ENCODE peak calls at places on chromosome 1, in eight cellular contexts. One of them, this sample, is unnamed.

GRCh38 chr1:54407957-54408700 is 1.9 kb upstream of the SSBP3 start:
- DNase-seq in PC-9: peak
- DNase-seq in left ventricle myocardium inferior: no peak
- DNase-seq in WTC11: no peak
- DNase-seq in IMR-90: peak
- DNase-seq in CD4-positive, alpha-beta T cell: no peak
- DNase-seq in suprapubic skin: no peak
- DNase-seq in BJ: peak
- DNase-seq in this sample: no peak

GRCh38 chr1:216210081-216210480 is 213.2 kb downstream of the USH2A start:
- DNase-seq in PC-9: no peak
- DNase-seq in IMR-90: peak
- DNase-seq in BJ: peak
- DNase-seq in WTC11: no peak
- DNase-seq in left ventricle myocardium inferior: no peak
- DNase-seq in suprapubic skin: no peak
- DNase-seq in CD4-positive, alpha-beta T cell: no peak
- DNase-seq in this sample: no peak

GRCh38 chr1:40745180-40745579 is 38.4 kb upstream of the KCNQ4 start:
- DNase-seq in WTC11: no peak
- DNase-seq in suprapubic skin: no peak
- DNase-seq in PC-9: no peak
- DNase-seq in BJ: peak
- DNase-seq in left ventricle myocardium inferior: no peak
- DNase-seq in CD4-positive, alpha-beta T cell: no peak
- DNase-seq in IMR-90: peak
- DNase-seq in this sample: no peak

GRCh38 chr1:230031131-230031530 is 35.9 kb upstream of the GALNT2 start:
- DNase-seq in BJ: no peak
- DNase-seq in suprapubic skin: no peak
- DNase-seq in CD4-positive, alpha-beta T cell: no peak
- DNase-seq in left ventricle myocardium inferior: no peak
- DNase-seq in WTC11: no peak
- DNase-seq in PC-9: peak
- DNase-seq in IMR-90: no peak
- DNase-seq in this sample: no peak

GRCh38 chr1:210231846-210232523 is 611 bp upstream of the SERTAD4 start:
- DNase-seq in WTC11: no peak
- DNase-seq in BJ: peak
- DNase-seq in IMR-90: no peak
- DNase-seq in PC-9: no peak
- DNase-seq in suprapubic skin: no peak
- DNase-seq in CD4-positive, alpha-beta T cell: no peak
- DNase-seq in left ventricle myocardium inferior: peak
- DNase-seq in this sample: no peak

GRCh38 chr1:81808760-81809159 is 8.0 kb downstream of the ADGRL2 start:
- DNase-seq in suprapubic skin: no peak
- DNase-seq in BJ: no peak
- DNase-seq in left ventricle myocardium inferior: no peak
- DNase-seq in WTC11: no peak
- DNase-seq in IMR-90: no peak
- DNase-seq in PC-9: no peak
- DNase-seq in CD4-positive, alpha-beta T cell: no peak
- DNase-seq in this sample: no peak

GRCh38 chr1:64499966-64500365 is 30.0 kb downstream of the CACHD1 start:
- DNase-seq in IMR-90: no peak
- DNase-seq in PC-9: no peak
- DNase-seq in WTC11: peak
- DNase-seq in BJ: no peak
- DNase-seq in suprapubic skin: no peak
- DNase-seq in CD4-positive, alpha-beta T cell: no peak
- DNase-seq in left ventricle myocardium inferior: no peak
- DNase-seq in this sample: no peak

GRCh38 chr1:147168626-147169058 is 3.6 kb downstream of the PRKAB2 start:
- DNase-seq in BJ: no peak
- DNase-seq in IMR-90: peak
- DNase-seq in CD4-positive, alpha-beta T cell: no peak
- DNase-seq in suprapubic skin: no peak
- DNase-seq in left ventricle myocardium inferior: no peak
- DNase-seq in PC-9: no peak
- DNase-seq in WTC11: no peak
- DNase-seq in this sample: no peak

GRCh38 chr1:67149179-67149770 is 14.5 kb upstream of the C1orf141 start:
- DNase-seq in CD4-positive, alpha-beta T cell: peak
- DNase-seq in BJ: peak
- DNase-seq in suprapubic skin: no peak
- DNase-seq in PC-9: peak
- DNase-seq in WTC11: peak
- DNase-seq in IMR-90: peak
- DNase-seq in left ventricle myocardium inferior: peak
- DNase-seq in this sample: no peak

GRCh38 chr1:165683848-165684485 is 14.4 kb downstream of the ALDH9A1 start:
- DNase-seq in left ventricle myocardium inferior: no peak
- DNase-seq in IMR-90: no peak
- DNase-seq in PC-9: no peak
- DNase-seq in BJ: no peak
- DNase-seq in suprapubic skin: no peak
- DNase-seq in WTC11: no peak
- DNase-seq in CD4-positive, alpha-beta T cell: no peak
- DNase-seq in this sample: no peak

GRCh38 chr1:40059292-40059959 is 18.9 kb downstream of the CAP1 start:
- DNase-seq in left ventricle myocardium inferior: no peak
- DNase-seq in suprapubic skin: no peak
- DNase-seq in WTC11: peak
- DNase-seq in PC-9: peak
- DNase-seq in IMR-90: peak
- DNase-seq in CD4-positive, alpha-beta T cell: no peak
- DNase-seq in BJ: no peak
- DNase-seq in this sample: no peak

GRCh38 chr1:60234761-60235160 is 161.2 kb upstream of the C1orf87 start:
- DNase-seq in suprapubic skin: no peak
- DNase-seq in CD4-positive, alpha-beta T cell: no peak
- DNase-seq in IMR-90: no peak
- DNase-seq in BJ: no peak
- DNase-seq in PC-9: no peak
- DNase-seq in WTC11: no peak
- DNase-seq in left ventricle myocardium inferior: no peak
- DNase-seq in this sample: no peak

GRCh38 chr1:36516372-36517018 is 33.8 kb upstream of the CSF3R start:
- DNase-seq in left ventricle myocardium inferior: peak
- DNase-seq in PC-9: no peak
- DNase-seq in WTC11: peak
- DNase-seq in suprapubic skin: no peak
- DNase-seq in IMR-90: peak
- DNase-seq in BJ: no peak
- DNase-seq in CD4-positive, alpha-beta T cell: peak
- DNase-seq in this sample: peak

GRCh38 chr1:28790384-28791035 is 21.5 kb upstream of the OPRD1 start:
- DNase-seq in PC-9: no peak
- DNase-seq in IMR-90: peak
- DNase-seq in BJ: no peak
- DNase-seq in CD4-positive, alpha-beta T cell: no peak
- DNase-seq in WTC11: no peak
- DNase-seq in left ventricle myocardium inferior: no peak
- DNase-seq in suprapubic skin: no peak
- DNase-seq in this sample: no peak

GRCh38 chr1:209785592-209785991 is 1.2 kb upstream of the C1orf74 start:
- DNase-seq in left ventricle myocardium inferior: no peak
- DNase-seq in CD4-positive, alpha-beta T cell: no peak
- DNase-seq in WTC11: no peak
- DNase-seq in BJ: no peak
- DNase-seq in PC-9: no peak
- DNase-seq in suprapubic skin: no peak
- DNase-seq in IMR-90: no peak
- DNase-seq in this sample: no peak

GRCh38 chr1:110668523-110668922 is 6.2 kb downstream of the KCNA3 start:
- DNase-seq in left ventricle myocardium inferior: no peak
- DNase-seq in BJ: no peak
- DNase-seq in PC-9: no peak
- DNase-seq in WTC11: no peak
- DNase-seq in CD4-positive, alpha-beta T cell: no peak
- DNase-seq in IMR-90: no peak
- DNase-seq in suprapubic skin: no peak
- DNase-seq in this sample: no peak

GRCh38 chr1:163069142-163069541 is at the start of gene RGS4:
- DNase-seq in PC-9: no peak
- DNase-seq in BJ: peak
- DNase-seq in IMR-90: peak
- DNase-seq in WTC11: peak
- DNase-seq in left ventricle myocardium inferior: peak
- DNase-seq in CD4-positive, alpha-beta T cell: no peak
- DNase-seq in suprapubic skin: no peak
- DNase-seq in this sample: no peak
- TF ChIP-seq CTCF in PC-9: no peak
- TF ChIP-seq CTCF in BJ: peak
- TF ChIP-seq CTCF in IMR-90: peak
- TF ChIP-seq CTCF in WTC11: no peak
- TF ChIP-seq CTCF in left ventricle myocardium inferior: peak
- TF ChIP-seq CTCF in CD4-positive, alpha-beta T cell: no peak
- TF ChIP-seq CTCF in suprapubic skin: no peak
- TF ChIP-seq CTCF in this sample: no peak

GRCh38 chr1:95733671-95734070 is 499.7 kb downstream of the RWDD3 start:
- DNase-seq in WTC11: no peak
- DNase-seq in CD4-positive, alpha-beta T cell: no peak
- DNase-seq in suprapubic skin: no peak
- DNase-seq in BJ: no peak
- DNase-seq in PC-9: no peak
- DNase-seq in left ventricle myocardium inferior: no peak
- DNase-seq in IMR-90: no peak
- DNase-seq in this sample: no peak

GRCh38 chr1:95728841-95729240 is 494.8 kb downstream of the RWDD3 start:
- DNase-seq in BJ: no peak
- DNase-seq in PC-9: no peak
- DNase-seq in left ventricle myocardium inferior: no peak
- DNase-seq in CD4-positive, alpha-beta T cell: no peak
- DNase-seq in suprapubic skin: no peak
- DNase-seq in IMR-90: no peak
- DNase-seq in WTC11: no peak
- DNase-seq in this sample: no peak

GRCh38 chr1:95731466-95731865 is 497.5 kb downstream of the RWDD3 start:
- DNase-seq in BJ: no peak
- DNase-seq in CD4-positive, alpha-beta T cell: no peak
- DNase-seq in PC-9: no peak
- DNase-seq in suprapubic skin: no peak
- DNase-seq in WTC11: no peak
- DNase-seq in IMR-90: no peak
- DNase-seq in left ventricle myocardium inferior: no peak
- DNase-seq in this sample: no peak

GRCh38 chr1:95733031-95733430 is 499.0 kb downstream of the RWDD3 start:
- DNase-seq in PC-9: no peak
- DNase-seq in suprapubic skin: no peak
- DNase-seq in BJ: no peak
- DNase-seq in left ventricle myocardium inferior: no peak
- DNase-seq in CD4-positive, alpha-beta T cell: no peak
- DNase-seq in WTC11: no peak
- DNase-seq in IMR-90: no peak
- DNase-seq in this sample: no peak

GRCh38 chr1:95730986-95731385 is 497.0 kb downstream of the RWDD3 start:
- DNase-seq in CD4-positive, alpha-beta T cell: no peak
- DNase-seq in suprapubic skin: no peak
- DNase-seq in BJ: no peak
- DNase-seq in left ventricle myocardium inferior: no peak
- DNase-seq in IMR-90: no peak
- DNase-seq in PC-9: no peak
- DNase-seq in WTC11: no peak
- DNase-seq in this sample: no peak
- TF ChIP-seq CTCF in CD4-positive, alpha-beta T cell: no peak
- TF ChIP-seq CTCF in suprapubic skin: no peak
- TF ChIP-seq CTCF in BJ: no peak
- TF ChIP-seq CTCF in left ventricle myocardium inferior: no peak
- TF ChIP-seq CTCF in IMR-90: no peak
- TF ChIP-seq CTCF in PC-9: no peak
- TF ChIP-seq CTCF in WTC11: no peak
- TF ChIP-seq CTCF in this sample: no peak

DNA sequence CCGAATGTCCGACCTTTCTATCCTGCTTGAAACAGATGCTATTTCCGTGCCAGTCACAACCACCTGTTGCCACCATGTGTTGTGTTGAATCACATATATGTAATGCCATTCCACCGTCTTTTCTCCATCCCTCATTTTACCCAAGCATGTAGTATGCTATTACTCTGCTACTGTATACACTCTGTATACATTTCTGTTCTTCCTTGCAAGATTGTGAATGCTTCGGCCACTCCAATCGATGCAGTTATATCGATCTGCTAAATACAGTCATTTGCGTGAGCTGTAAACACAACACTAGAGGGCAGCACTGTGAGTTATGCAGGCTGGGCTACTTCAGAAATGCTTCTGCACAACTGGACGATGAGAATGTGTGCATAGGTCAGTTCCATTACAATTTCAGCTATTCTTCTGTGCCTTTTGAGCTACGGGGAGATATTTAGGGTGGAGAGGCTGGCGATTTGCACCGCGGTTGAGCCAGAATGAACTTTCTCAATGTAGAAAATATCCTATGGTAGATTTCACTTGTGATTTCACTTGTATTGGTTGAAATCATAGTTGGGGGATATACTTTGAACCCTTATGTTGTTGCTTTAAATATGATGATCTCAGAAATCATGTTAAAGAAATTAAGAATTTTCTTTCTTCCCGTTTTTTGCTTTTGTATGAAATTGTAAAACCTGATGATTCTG is 289.8 kb downstream of the NTNG1 start:
- DNase-seq in left ventricle myocardium inferior: no peak
- DNase-seq in WTC11: peak
- DNase-seq in BJ: no peak
- DNase-seq in PC-9: peak
- DNase-seq in IMR-90: peak
- DNase-seq in suprapubic skin: no peak
- DNase-seq in CD4-positive, alpha-beta T cell: no peak
- DNase-seq in this sample: no peak
- TF ChIP-seq CTCF in left ventricle myocardium inferior: peak
- TF ChIP-seq CTCF in WTC11: peak
- TF ChIP-seq CTCF in BJ: peak
- TF ChIP-seq CTCF in PC-9: peak
- TF ChIP-seq CTCF in IMR-90: peak
- TF ChIP-seq CTCF in suprapubic skin: no peak
- TF ChIP-seq CTCF in CD4-positive, alpha-beta T cell: peak
- TF ChIP-seq CTCF in this sample: peak

DNA sequence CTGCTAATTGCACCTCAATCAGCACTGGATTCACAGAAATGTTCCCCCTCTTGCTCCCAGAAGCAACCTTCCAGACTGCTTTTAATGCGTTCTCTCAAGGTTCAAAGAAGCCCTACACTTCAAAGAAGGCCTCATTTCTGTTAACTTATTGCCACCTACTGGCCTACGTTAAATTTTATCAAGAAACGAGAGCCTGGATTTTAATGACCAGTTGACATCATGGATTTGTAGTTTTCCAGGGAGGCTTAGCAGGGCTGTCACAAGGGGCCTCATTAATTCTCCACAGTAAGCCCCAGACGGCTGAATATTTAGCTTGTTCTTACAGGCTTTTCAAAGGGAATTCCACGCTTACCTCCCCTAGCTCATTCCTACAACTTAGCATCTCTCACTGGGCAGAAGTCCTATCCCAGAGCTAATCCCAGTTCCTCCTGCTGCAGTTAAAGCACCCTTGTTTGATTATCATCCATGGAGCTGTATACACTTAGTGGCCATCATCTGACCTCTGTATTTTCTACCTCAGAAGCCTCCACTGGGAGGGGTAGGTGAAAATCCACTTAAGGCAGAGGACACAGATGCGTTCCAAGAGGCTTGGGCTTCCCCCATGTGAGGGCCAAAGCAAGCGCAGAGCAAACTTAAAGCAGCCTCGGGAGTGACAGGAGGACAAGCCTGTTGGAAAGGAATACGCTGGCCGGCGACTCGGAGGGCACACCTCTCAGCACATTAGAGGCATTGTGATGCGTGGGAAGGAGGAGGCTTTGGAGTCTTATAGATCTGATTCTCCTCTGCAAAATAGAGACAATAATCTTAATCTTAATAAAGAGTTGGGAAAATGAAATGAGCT is 32.2 kb upstream of the CYP4X1 start:
- DNase-seq in CD4-positive, alpha-beta T cell: no peak
- DNase-seq in IMR-90: no peak
- DNase-seq in PC-9: no peak
- DNase-seq in left ventricle myocardium inferior: no peak
- DNase-seq in suprapubic skin: no peak
- DNase-seq in WTC11: no peak
- DNase-seq in BJ: no peak
- DNase-seq in this sample: no peak
- TF ChIP-seq CTCF in CD4-positive, alpha-beta T cell: no peak
- TF ChIP-seq CTCF in IMR-90: no peak
- TF ChIP-seq CTCF in PC-9: peak
- TF ChIP-seq CTCF in left ventricle myocardium inferior: peak
- TF ChIP-seq CTCF in suprapubic skin: no peak
- TF ChIP-seq CTCF in WTC11: no peak
- TF ChIP-seq CTCF in BJ: no peak
- TF ChIP-seq CTCF in this sample: peak